ENCODE peak calls at places on chromosome 18, in seven cellular contexts. J, E, G, P, H, B and D are unnamed samples.
A peak's percentile ranks its signal among the peaks of the same experiment; 100 is the strongest.

GRCh38 chr18:29174891-29175290 is 998.0 kb upstream of the CDH2 start:
- DNase-seq in E (no peak), B (no peak), G (no peak), J (no peak), P (no peak), H (no peak), D (no peak)

GRCh38 chr18:23196119-23197004 is 61.1 kb downstream of the CABLES1 start:
- DNase-seq in H (peak; percentile 62), G (no peak), P (no peak), B (no peak), J (no peak), E (no peak), D (no peak)

GRCh38 chr18:43932140-43932539 is 654.9 kb upstream of the SYT4 start:
- DNase-seq in H (no peak), B (no peak), P (no peak), E (no peak), G (no peak), J (no peak), D (no peak)

GRCh38 chr18:34787931-34788532 is 77.9 kb downstream of the DTNA start:
- DNase-seq in H (peak; percentile 83), P (peak; percentile 53), E (peak; percentile 19), B (no peak), J (peak; percentile 42), G (no peak), D (no peak)

GRCh38 chr18:40687401-40687800 is 1267.6 kb upstream of the PIK3C3 start:
- DNase-seq in B (no peak), P (no peak), G (no peak), H (peak; percentile 32), J (no peak), E (no peak), D (no peak)

GRCh38 chr18:57576316-57576715 is 10.2 kb downstream of the FECH start:
- DNase-seq in J (no peak), P (no peak), E (no peak), H (no peak), G (no peak), B (no peak), D (no peak)

GRCh38 chr18:9516437-9517064 is 41.2 kb downstream of the RALBP1 start:
- DNase-seq in G (no peak), E (no peak), H (peak; percentile 69), B (no peak), J (peak; percentile 33), P (peak; percentile 63), D (no peak)

GRCh38 chr18:23141022-23141999 is 6.0 kb downstream of the CABLES1 start:
- DNase-seq in E (peak; percentile 65), H (no peak), B (peak; percentile 52), P (peak; percentile 55), G (no peak), J (no peak), D (no peak)

GRCh38 chr18:7760967-7761946 is 194.1 kb downstream of the PTPRM start:
- DNase-seq in B (no peak), J (no peak), P (no peak), H (no peak), E (no peak), G (no peak), D (no peak)

GRCh38 chr18:12008181-12008767 is 27.0 kb downstream of the IMPA2 start:
- DNase-seq in G (no peak), P (no peak), H (no peak), E (no peak), B (no peak), J (no peak), D (no peak)

GRCh38 chr18:77262655-77263470 is 13.2 kb downstream of the GALR1 start:
- DNase-seq in B (no peak), E (no peak), H (no peak), G (no peak), J (no peak), P (no peak), D (no peak)

GRCh38 chr18:48533340-48534093 is 5.3 kb upstream of the CTIF start:
- DNase-seq in J (no peak), H (no peak), G (no peak), E (no peak), P (no peak), B (no peak), D (no peak)

GRCh38 chr18:8625693-8626092 is 16.5 kb downstream of the RAB12 start:
- DNase-seq in J (no peak), B (no peak), P (no peak), H (no peak), G (no peak), E (no peak), D (no peak)

GRCh38 chr18:13288509-13289138 is 70.1 kb downstream of the LDLRAD4 start:
- DNase-seq in P (no peak), B (no peak), J (no peak), H (no peak), E (no peak), G (no peak), D (no peak)
- TF ChIP-seq CTCF in P (no peak), B (no peak), J (no peak), H (no peak), E (no peak), G (no peak), D (no peak)

GRCh38 chr18:5066380-5066977 is 130.6 kb downstream of the AKAIN1 start:
- DNase-seq in P (peak; percentile 4), B (no peak), G (peak; percentile 27), E (no peak), H (peak; percentile 80), J (no peak), D (no peak)
- TF ChIP-seq CTCF in P (peak; percentile 56), B (no peak), G (peak; percentile 40), E (no peak), H (peak; percentile 97), J (no peak), D (peak; percentile 60)

GRCh38 chr18:64103979-64104378 is 44.9 kb downstream of the LINC00305 start:
- DNase-seq in E (no peak), P (no peak), H (peak; percentile 66), B (no peak), G (peak; percentile 24), J (no peak), D (no peak)
- TF ChIP-seq CTCF in E (no peak), P (peak; percentile 16), H (peak; percentile 67), B (no peak), G (peak; percentile 41), J (no peak), D (peak; percentile 41)

DNA sequence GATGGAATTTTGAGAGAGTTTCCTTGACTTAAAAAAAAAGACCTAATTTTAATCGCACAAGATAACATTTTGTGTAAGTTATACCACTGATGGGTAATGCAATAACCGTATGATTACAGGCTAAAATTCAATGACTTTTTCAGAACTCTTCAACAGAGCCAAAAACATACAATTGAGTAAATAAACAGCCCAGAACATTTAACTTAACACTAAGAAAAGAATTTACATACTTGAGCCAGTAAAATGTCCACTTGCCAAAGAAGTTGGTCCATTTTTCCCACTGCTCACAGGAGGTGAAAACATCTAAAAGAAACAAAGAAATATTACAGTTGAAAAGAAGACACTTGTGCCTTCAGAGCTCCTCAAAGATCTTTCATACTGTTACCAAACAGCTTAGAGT is 2.9 kb downstream of the TCF4 start:
- DNase-seq in H (no peak), G (no peak), B (no peak), E (no peak), J (no peak), P (no peak), D (no peak)
- TF ChIP-seq CTCF in H (no peak), G (no peak), B (no peak), E (no peak), J (no peak), P (no peak), D (no peak)

DNA sequence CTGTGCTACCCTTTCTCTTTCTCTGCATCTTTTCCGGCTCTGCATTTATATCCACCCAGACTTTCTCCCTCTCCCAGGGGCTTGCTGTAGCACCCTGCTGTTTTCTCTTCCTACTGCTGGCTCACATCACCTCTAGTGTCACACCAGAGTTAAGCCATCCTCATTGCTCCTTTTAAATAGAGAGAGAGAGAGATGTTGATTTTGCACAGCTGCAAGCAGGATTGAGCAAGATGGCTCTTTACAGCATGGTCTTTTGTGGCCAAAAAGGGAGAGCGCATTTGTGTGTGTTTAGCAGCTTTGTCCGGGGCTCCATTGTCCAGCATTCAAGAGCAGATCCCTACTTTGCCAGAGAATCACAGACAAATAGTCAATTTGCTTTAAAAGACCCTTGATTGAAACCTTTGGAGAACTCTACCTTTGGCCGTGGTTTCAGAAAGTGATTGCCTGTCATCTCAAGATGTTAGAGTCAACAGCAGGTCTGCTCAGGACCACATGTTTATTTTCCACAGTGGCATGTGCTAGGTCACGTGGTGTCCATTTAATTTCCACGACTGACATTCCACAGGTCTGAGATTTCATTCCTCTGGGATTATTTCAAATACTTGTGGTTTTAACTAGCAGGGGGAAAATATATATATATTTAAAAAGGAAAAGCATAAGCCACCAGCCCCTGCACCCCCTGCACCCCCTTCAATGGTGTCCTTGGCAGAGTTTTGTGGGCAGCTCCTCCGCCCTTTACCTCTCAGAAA is 360.0 kb upstream of the SLC14A2 start:
- DNase-seq in H (peak; percentile 6), J (peak; percentile 45), B (no peak), P (no peak), E (no peak), G (no peak), D (no peak)
- TF ChIP-seq CTCF in H (no peak), J (no peak), B (no peak), P (no peak), E (no peak), G (no peak), D (no peak)